ENCODE peak calls at places on chromosomes 3 and 15, in nine cellular contexts. W is neural progenitor cell, R is sigmoid colon, A is A549, G is psoas muscle, O is H1, Q is transverse colon, Z is fibroblast of lung, X is iPS DF 6.9. J is an unnamed sample.

GRCh38 chr3:39350714-39351113 is 21.2 kb downstream of the CCR8 start:
- DNase-seq in W (no peak), R (no peak), A (no peak), G (no peak), O (no peak), Q (peak; percentile 30), Z (no peak), X (no peak), J (no peak)

GRCh38 chr3:38151667-38152265 is 13.3 kb downstream of the MYD88 start:
- DNase-seq in W (no peak), R (no peak), A (peak; percentile 51), G (no peak), O (no peak), Q (no peak), Z (no peak), X (no peak), J (no peak)

GRCh38 chr3:187516446-187516845 is 148.3 kb downstream of the RTP4 start:
- DNase-seq in W (no peak), R (no peak), A (no peak), G (no peak), O (no peak), Q (no peak), Z (no peak), X (no peak), J (no peak)

GRCh38 chr3:102225407-102226132 is 209.2 kb upstream of the ZPLD1 start:
- DNase-seq in W (peak; percentile 60), R (no peak), A (peak; percentile 80), G (no peak), O (no peak), Q (no peak), Z (peak; percentile 88), X (no peak), J (peak; percentile 51)

GRCh38 chr3:139538733-139539132 is 809 bp downstream of the RBP1 start:
- DNase-seq in W (peak; percentile 39), R (peak; percentile 81), A (no peak), G (peak; percentile 69), O (no peak), Q (peak; percentile 26), Z (peak; percentile 78), X (no peak), J (peak; percentile 16)

GRCh38 chr3:182711261-182711683 is 82.0 kb upstream of the ATP11B start:
- DNase-seq in W (no peak), R (no peak), A (no peak), G (no peak), O (no peak), Q (no peak), Z (no peak), X (no peak), J (no peak)

GRCh38 chr3:13709706-13710105 is 160.8 kb downstream of the FBLN2 start:
- DNase-seq in W (no peak), R (peak; percentile 37), A (no peak), G (no peak), O (no peak), Q (no peak), Z (no peak), X (no peak), J (no peak)

GRCh38 chr3:126523745-126524428 is at the start of gene CHST13:
- DNase-seq in W (peak; percentile 91), R (peak; percentile 67), A (peak; percentile 51), G (peak; percentile 62), O (no peak), Q (peak; percentile 86), Z (peak; percentile 12), X (no peak), J (no peak)

GRCh38 chr15:36977620-36978610 is 122.4 kb downstream of the MEIS2 start:
- DNase-seq in W (peak; percentile 35), R (no peak), A (no peak), G (no peak), O (no peak), Q (no peak), Z (no peak), X (no peak), J (no peak)

GRCh38 chr15:73353734-73354133 is 15.0 kb downstream of the HCN4 start:
- DNase-seq in W (no peak), R (no peak), A (no peak), G (no peak), O (no peak), Q (no peak), Z (no peak), X (no peak), J (no peak)

GRCh38 chr15:72141171-72142084 is 23.2 kb downstream of the SENP8 start:
- DNase-seq in W (no peak), R (no peak), A (no peak), G (no peak), O (no peak), Q (no peak), Z (no peak), X (no peak), J (peak; percentile 12)

GRCh38 chr15:41774873-41775417 is 661 bp downstream of the MAPKBP1 start:
- DNase-seq in W (no peak), R (no peak), A (no peak), G (no peak), O (no peak), Q (no peak), Z (no peak), X (no peak), J (no peak)

GRCh38 chr3:18422972-18423371 is 2.2 kb downstream of the SATB1 start:
- DNase-seq in W (peak; percentile 7), R (no peak), A (no peak), G (no peak), O (no peak), Q (no peak), Z (peak; percentile 14), X (no peak), J (no peak)

GRCh38 chr15:84818221-84819131 is 1.3 kb downstream of the ALPK3 start:
- DNase-seq in W (peak; percentile 80), R (no peak), A (peak; percentile 43), G (peak; percentile 73), O (no peak), Q (no peak), Z (peak; percentile 17), X (no peak), J (peak; percentile 67)

GRCh38 chr3:31895471-31895870 is 85.6 kb downstream of the OSBPL10 start:
- DNase-seq in W (no peak), R (no peak), A (no peak), G (no peak), O (no peak), Q (no peak), Z (no peak), X (no peak), J (no peak)

GRCh38 chr3:171974986-171975837 is 64.2 kb upstream of the FNDC3B start:
- DNase-seq in W (no peak), R (no peak), A (no peak), G (no peak), O (no peak), Q (no peak), Z (peak; percentile 66), X (no peak), J (peak; percentile 65)

GRCh38 chr15:78216276-78217229 is 17.8 kb downstream of the ACSBG1 start:
- DNase-seq in W (no peak), R (peak; percentile 95), A (peak; percentile 75), G (peak; percentile 90), O (no peak), Q (peak; percentile 93), Z (peak; percentile 79), X (no peak), J (no peak)

GRCh38 chr3:122560680-122561079 is 3.4 kb downstream of the PARP9 start:
- DNase-seq in W (peak; percentile 67), R (no peak), A (peak; percentile 65), G (no peak), O (no peak), Q (peak; percentile 56), Z (peak; percentile 79), X (no peak), J (peak; percentile 68)

GRCh38 chr3:183378008-183378407 is 50.4 kb downstream of the MCF2L2 start:
- DNase-seq in W (no peak), R (no peak), A (no peak), G (no peak), O (no peak), Q (no peak), Z (no peak), X (no peak), J (no peak)

GRCh38 chr3:136734382-136735070 is 17.7 kb downstream of the STAG1 start:
- DNase-seq in W (peak; percentile 42), R (no peak), A (no peak), G (no peak), O (no peak), Q (no peak), Z (no peak), X (no peak), J (no peak)
- H3K27ac ChIP-seq in W (no peak overlapping the region), R (no peak overlapping the region), A (no peak overlapping the region), G (no peak overlapping the region), O (no peak overlapping the region), Q (no peak overlapping the region), Z (no peak overlapping the region), X (no peak overlapping the region), J (no peak overlapping the region)

GRCh38 chr3:147410126-147410517 is 957 bp downstream of the ZIC1 start:
- DNase-seq in W (peak; percentile 47), R (no peak), A (no peak), G (no peak), O (no peak), Q (no peak), Z (no peak), X (no peak), J (no peak)
- H3K4me3 ChIP-seq in W (peak overlapping the region; percentile 37), R (no peak overlapping the region), A (peak overlapping the region; percentile 42), G (peak overlapping the region; percentile 75), O (peak overlapping the region; percentile 36), Q (no peak overlapping the region), Z (no peak overlapping the region), X (peak overlapping the region; percentile 8), J (peak overlapping the region; percentile 72)

DNA sequence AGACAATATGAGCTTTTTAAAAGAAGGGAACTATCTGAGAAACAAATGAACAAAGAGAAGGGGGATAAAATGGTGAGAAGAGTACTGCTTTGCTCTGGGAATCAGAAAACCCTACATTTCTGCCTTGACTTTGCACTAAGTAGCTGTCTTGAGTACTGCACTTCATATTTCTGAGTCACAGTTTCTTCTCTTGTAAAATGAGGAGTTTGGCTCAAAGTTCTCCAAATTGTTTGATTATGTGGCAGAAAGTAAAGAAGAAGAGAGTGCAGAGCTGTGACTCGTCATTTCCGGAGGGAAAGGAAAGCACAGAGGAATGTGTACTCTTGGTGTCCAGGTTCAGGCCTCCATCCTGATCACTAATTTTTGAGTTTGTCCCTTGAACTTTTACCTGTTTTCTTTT is 54.7 kb downstream of the TP63 start:
- DNase-seq in W (no peak), R (no peak), A (peak; percentile 72), G (no peak), O (no peak), Q (no peak), Z (peak; percentile 46), X (no peak), J (peak; percentile 68)
- H3K27ac ChIP-seq in W (no peak overlapping the region), R (no peak overlapping the region), A (peak overlapping the region; percentile 70), G (no peak overlapping the region), O (no peak overlapping the region), Q (no peak overlapping the region), Z (no peak overlapping the region), X (no peak overlapping the region), J (peak overlapping the region; percentile 98)

GRCh38 chr3:30292192-30292893 is 314.1 kb upstream of the TGFBR2 start:
- DNase-seq in W (no peak), R (no peak), A (peak; percentile 60), G (no peak), O (no peak), Q (no peak), Z (peak; percentile 63), X (no peak), J (peak; percentile 50)
- H3K4me3 ChIP-seq in W (no peak overlapping the region), R (no peak overlapping the region), A (no peak overlapping the region), G (no peak overlapping the region), O (no peak overlapping the region), Q (no peak overlapping the region), Z (no peak overlapping the region), X (no peak overlapping the region), J (no peak overlapping the region)